ENCODE peak calls at places on chromosome 7, in four cellular contexts. S is cardiac fibroblast, O is T1000, F is EL. A is an unnamed sample.

GRCh38 chr7:136912339-136912738 is 43.9 kb downstream of the CHRM2 start:
- DNase-seq in S (no peak), O (no peak), F (no peak), A (no peak)

GRCh38 chr7:69211739-69212138 is 386.5 kb upstream of the AUTS2 start:
- DNase-seq in S (no peak), O (no peak), F (no peak), A (no peak)

GRCh38 chr7:49766966-49767365 is 6.5 kb upstream of the VWC2 start:
- DNase-seq in S (no peak), O (no peak), F (no peak), A (no peak)

GRCh38 chr7:100691676-100692577 is 2.1 kb downstream of the GIGYF1 start:
- DNase-seq in S (peak; percentile 78), O (peak; percentile 38), F (peak; percentile 70), A (peak; percentile 69)

GRCh38 chr7:47227762-47228177 is 354.1 kb downstream of the TNS3 start:
- DNase-seq in S (peak; percentile 68), O (peak; percentile 71), F (peak; percentile 93), A (no peak)

GRCh38 chr7:151276651-151277590 is 28.4 kb upstream of the SMARCD3 start:
- DNase-seq in S (peak; percentile 57), O (no peak), F (peak; percentile 60), A (peak; percentile 24)

GRCh38 chr7:40715053-40715430 is 580.2 kb downstream of the SUGCT start:
- DNase-seq in S (peak; percentile 61), O (no peak), F (no peak), A (no peak)

GRCh38 chr7:131039355-131039762 is 288.3 kb upstream of the MKLN1 start:
- DNase-seq in S (peak; percentile 60), O (no peak), F (peak; percentile 20), A (no peak)

GRCh38 chr7:51261117-51261835 is 55.3 kb downstream of the COBL start:
- DNase-seq in S (no peak), O (no peak), F (no peak), A (no peak)

GRCh38 chr7:8640671-8641070 is 207.3 kb downstream of the NXPH1 start:
- DNase-seq in S (no peak), O (no peak), F (no peak), A (no peak)

GRCh38 chr7:136014659-136015058 is 37.5 kb upstream of the MTPN start:
- DNase-seq in S (no peak), O (no peak), F (no peak), A (no peak)

GRCh38 chr7:43658718-43659548 is 70.4 kb downstream of the COA1 start:
- DNase-seq in S (peak; percentile 92), O (no peak), F (peak; percentile 82), A (no peak)